ENCODE peak calls at places on chromosomes 13 and 19, in nine cellular contexts. One of them, this sample, is unnamed.

GRCh38 chr19:50750010-50750409 is 20.3 kb upstream of the GPR32 start:
- DNase-seq in left ventricle myocardium inferior: no peak
- DNase-seq in CD8-positive, alpha-beta memory T cell: no peak
- DNase-seq in adrenal gland: no peak
- DNase-seq in Peyer's patch: no peak
- DNase-seq in foreskin keratinocyte: no peak
- DNase-seq in IMR-90: no peak
- DNase-seq in esophagus muscularis mucosa: no peak
- DNase-seq in AG04450: no peak
- DNase-seq in this sample: no peak

GRCh38 chr13:113034451-113035208 is 65.6 kb downstream of the MCF2L start:
- DNase-seq in left ventricle myocardium inferior: no peak
- DNase-seq in CD8-positive, alpha-beta memory T cell: no peak
- DNase-seq in adrenal gland: peak
- DNase-seq in Peyer's patch: no peak
- DNase-seq in foreskin keratinocyte: no peak
- DNase-seq in IMR-90: peak
- DNase-seq in esophagus muscularis mucosa: no peak
- DNase-seq in AG04450: peak
- DNase-seq in this sample: peak

GRCh38 chr19:6087074-6087506 is 23.2 kb downstream of the RFX2 start:
- DNase-seq in left ventricle myocardium inferior: no peak
- DNase-seq in CD8-positive, alpha-beta memory T cell: no peak
- DNase-seq in adrenal gland: no peak
- DNase-seq in Peyer's patch: peak
- DNase-seq in foreskin keratinocyte: no peak
- DNase-seq in IMR-90: no peak
- DNase-seq in esophagus muscularis mucosa: no peak
- DNase-seq in AG04450: no peak
- DNase-seq in this sample: no peak

GRCh38 chr19:38852231-38853044 is 2.7 kb upstream of the HNRNPL start:
- DNase-seq in left ventricle myocardium inferior: peak
- DNase-seq in CD8-positive, alpha-beta memory T cell: peak
- DNase-seq in adrenal gland: peak
- DNase-seq in Peyer's patch: peak
- DNase-seq in foreskin keratinocyte: no peak
- DNase-seq in IMR-90: peak
- DNase-seq in esophagus muscularis mucosa: no peak
- DNase-seq in AG04450: no peak
- DNase-seq in this sample: peak

GRCh38 chr19:39265321-39265916 is 2.8 kb upstream of the IFNL2 start:
- DNase-seq in left ventricle myocardium inferior: no peak
- DNase-seq in CD8-positive, alpha-beta memory T cell: no peak
- DNase-seq in adrenal gland: no peak
- DNase-seq in Peyer's patch: no peak
- DNase-seq in foreskin keratinocyte: no peak
- DNase-seq in IMR-90: no peak
- DNase-seq in esophagus muscularis mucosa: no peak
- DNase-seq in AG04450: no peak
- DNase-seq in this sample: no peak

GRCh38 chr19:13832096-13832495 is 36.9 kb downstream of the ZSWIM4 start:
- DNase-seq in left ventricle myocardium inferior: no peak
- DNase-seq in CD8-positive, alpha-beta memory T cell: no peak
- DNase-seq in adrenal gland: no peak
- DNase-seq in Peyer's patch: no peak
- DNase-seq in foreskin keratinocyte: no peak
- DNase-seq in IMR-90: no peak
- DNase-seq in esophagus muscularis mucosa: no peak
- DNase-seq in AG04450: no peak
- DNase-seq in this sample: no peak

GRCh38 chr19:8151499-8152035 is 2.2 kb upstream of the FBN3 start:
- DNase-seq in left ventricle myocardium inferior: no peak
- DNase-seq in CD8-positive, alpha-beta memory T cell: no peak
- DNase-seq in adrenal gland: no peak
- DNase-seq in Peyer's patch: no peak
- DNase-seq in foreskin keratinocyte: no peak
- DNase-seq in IMR-90: no peak
- DNase-seq in esophagus muscularis mucosa: no peak
- DNase-seq in AG04450: no peak
- DNase-seq in this sample: no peak

GRCh38 chr13:60584976-60585375 is 188.0 kb downstream of the TDRD3 start:
- DNase-seq in left ventricle myocardium inferior: no peak
- DNase-seq in CD8-positive, alpha-beta memory T cell: no peak
- DNase-seq in adrenal gland: no peak
- DNase-seq in Peyer's patch: no peak
- DNase-seq in foreskin keratinocyte: no peak
- DNase-seq in IMR-90: no peak
- DNase-seq in esophagus muscularis mucosa: no peak
- DNase-seq in AG04450: no peak
- DNase-seq in this sample: no peak

GRCh38 chr19:34732548-34733255 is 1.3 kb upstream of the ZNF181 start:
- DNase-seq in left ventricle myocardium inferior: no peak
- DNase-seq in CD8-positive, alpha-beta memory T cell: no peak
- DNase-seq in adrenal gland: peak
- DNase-seq in Peyer's patch: no peak
- DNase-seq in foreskin keratinocyte: no peak
- DNase-seq in IMR-90: no peak
- DNase-seq in esophagus muscularis mucosa: no peak
- DNase-seq in AG04450: no peak
- DNase-seq in this sample: no peak

GRCh38 chr19:18014197-18014596 is 6.2 kb downstream of the ARRDC2 start:
- DNase-seq in left ventricle myocardium inferior: no peak
- DNase-seq in CD8-positive, alpha-beta memory T cell: peak
- DNase-seq in adrenal gland: no peak
- DNase-seq in Peyer's patch: no peak
- DNase-seq in foreskin keratinocyte: no peak
- DNase-seq in IMR-90: no peak
- DNase-seq in esophagus muscularis mucosa: no peak
- DNase-seq in AG04450: no peak
- DNase-seq in this sample: no peak

GRCh38 chr19:38735257-38735686 is 9.0 kb downstream of the CAPN12 start:
- DNase-seq in left ventricle myocardium inferior: no peak
- DNase-seq in CD8-positive, alpha-beta memory T cell: peak
- DNase-seq in adrenal gland: peak
- DNase-seq in Peyer's patch: no peak
- DNase-seq in foreskin keratinocyte: no peak
- DNase-seq in IMR-90: no peak
- DNase-seq in esophagus muscularis mucosa: no peak
- DNase-seq in AG04450: no peak
- DNase-seq in this sample: no peak

GRCh38 chr13:99193152-99193551 is 7.5 kb upstream of the UBAC2 start:
- DNase-seq in left ventricle myocardium inferior: no peak
- DNase-seq in CD8-positive, alpha-beta memory T cell: no peak
- DNase-seq in adrenal gland: no peak
- DNase-seq in Peyer's patch: no peak
- DNase-seq in foreskin keratinocyte: no peak
- DNase-seq in IMR-90: no peak
- DNase-seq in esophagus muscularis mucosa: no peak
- DNase-seq in AG04450: no peak
- DNase-seq in this sample: no peak

GRCh38 chr13:25291691-25292090 is 4.4 kb upstream of the MTMR6 start:
- DNase-seq in left ventricle myocardium inferior: no peak
- DNase-seq in CD8-positive, alpha-beta memory T cell: no peak
- DNase-seq in adrenal gland: no peak
- DNase-seq in Peyer's patch: no peak
- DNase-seq in foreskin keratinocyte: no peak
- DNase-seq in IMR-90: no peak
- DNase-seq in esophagus muscularis mucosa: no peak
- DNase-seq in AG04450: no peak
- DNase-seq in this sample: no peak
- H3K27ac ChIP-seq in left ventricle myocardium inferior: no peak
- H3K27ac ChIP-seq in CD8-positive, alpha-beta memory T cell: no peak
- H3K27ac ChIP-seq in adrenal gland: no peak
- H3K27ac ChIP-seq in Peyer's patch: no peak
- H3K27ac ChIP-seq in foreskin keratinocyte: no peak
- H3K27ac ChIP-seq in IMR-90: no peak
- H3K27ac ChIP-seq in esophagus muscularis mucosa: no peak
- H3K27ac ChIP-seq in AG04450: no peak
- H3K27ac ChIP-seq in this sample: no peak

GRCh38 chr19:10763828-10764339 is 46.0 kb downstream of the DNM2 start:
- DNase-seq in left ventricle myocardium inferior: no peak
- DNase-seq in CD8-positive, alpha-beta memory T cell: no peak
- DNase-seq in adrenal gland: no peak
- DNase-seq in Peyer's patch: peak
- DNase-seq in foreskin keratinocyte: no peak
- DNase-seq in IMR-90: no peak
- DNase-seq in esophagus muscularis mucosa: no peak
- DNase-seq in AG04450: no peak
- DNase-seq in this sample: no peak
- H3K27ac ChIP-seq in left ventricle myocardium inferior: peak
- H3K27ac ChIP-seq in CD8-positive, alpha-beta memory T cell: peak
- H3K27ac ChIP-seq in adrenal gland: no peak
- H3K27ac ChIP-seq in Peyer's patch: peak
- H3K27ac ChIP-seq in foreskin keratinocyte: no peak
- H3K27ac ChIP-seq in IMR-90: no peak
- H3K27ac ChIP-seq in esophagus muscularis mucosa: peak
- H3K27ac ChIP-seq in AG04450: no peak
- H3K27ac ChIP-seq in this sample: no peak

DNA sequence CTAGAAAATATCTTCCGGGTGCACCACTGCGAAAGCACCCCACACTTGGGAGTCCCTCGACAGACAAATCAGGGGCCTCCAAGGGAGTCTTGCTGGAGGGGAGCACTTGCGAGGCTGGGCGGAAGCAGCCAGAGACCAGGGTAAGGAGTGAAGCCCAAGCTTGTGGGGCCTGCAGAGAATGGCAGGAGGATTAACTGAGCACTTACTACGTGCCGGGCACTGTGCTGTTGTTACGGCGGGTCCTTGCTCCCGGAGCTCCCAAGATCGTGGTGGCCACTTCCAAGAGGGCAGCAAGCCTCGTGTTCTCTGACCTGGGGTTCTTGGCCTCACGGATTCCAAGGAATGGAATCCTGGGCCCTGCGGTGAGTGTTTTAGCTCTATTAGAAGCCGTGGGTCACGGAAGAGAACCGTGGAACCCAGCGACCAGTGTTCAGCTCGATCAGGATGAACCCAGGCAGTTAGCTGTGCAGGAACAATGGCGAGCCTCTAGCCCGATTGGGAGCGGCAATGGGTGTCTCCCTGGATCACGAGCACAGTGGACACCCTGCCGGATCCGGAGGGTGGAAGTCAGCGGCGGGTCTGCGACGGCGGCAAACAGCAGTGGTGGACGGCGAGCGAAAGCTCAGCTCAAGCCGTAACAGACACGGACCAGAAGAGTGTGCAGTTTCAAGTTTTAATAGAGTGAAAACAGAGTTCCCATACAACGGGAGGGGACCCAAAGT is 9.6 kb downstream of the TTYH1 start:
- DNase-seq in left ventricle myocardium inferior: no peak
- DNase-seq in CD8-positive, alpha-beta memory T cell: no peak
- DNase-seq in adrenal gland: no peak
- DNase-seq in Peyer's patch: no peak
- DNase-seq in foreskin keratinocyte: no peak
- DNase-seq in IMR-90: no peak
- DNase-seq in esophagus muscularis mucosa: no peak
- DNase-seq in AG04450: no peak
- DNase-seq in this sample: no peak
- H3K27ac ChIP-seq in left ventricle myocardium inferior: no peak
- H3K27ac ChIP-seq in CD8-positive, alpha-beta memory T cell: no peak
- H3K27ac ChIP-seq in adrenal gland: no peak
- H3K27ac ChIP-seq in Peyer's patch: no peak
- H3K27ac ChIP-seq in foreskin keratinocyte: no peak
- H3K27ac ChIP-seq in IMR-90: no peak
- H3K27ac ChIP-seq in esophagus muscularis mucosa: no peak
- H3K27ac ChIP-seq in AG04450: no peak
- H3K27ac ChIP-seq in this sample: no peak

GRCh38 chr13:42883142-42883541 is 101.8 kb downstream of the FAM216B start:
- DNase-seq in left ventricle myocardium inferior: no peak
- DNase-seq in CD8-positive, alpha-beta memory T cell: no peak
- DNase-seq in adrenal gland: no peak
- DNase-seq in Peyer's patch: no peak
- DNase-seq in foreskin keratinocyte: no peak
- DNase-seq in IMR-90: no peak
- DNase-seq in esophagus muscularis mucosa: no peak
- DNase-seq in AG04450: no peak
- DNase-seq in this sample: no peak
- H3K27ac ChIP-seq in left ventricle myocardium inferior: no peak
- H3K27ac ChIP-seq in CD8-positive, alpha-beta memory T cell: no peak
- H3K27ac ChIP-seq in adrenal gland: no peak
- H3K27ac ChIP-seq in Peyer's patch: no peak
- H3K27ac ChIP-seq in foreskin keratinocyte: no peak
- H3K27ac ChIP-seq in IMR-90: no peak
- H3K27ac ChIP-seq in esophagus muscularis mucosa: no peak
- H3K27ac ChIP-seq in AG04450: no peak
- H3K27ac ChIP-seq in this sample: no peak

GRCh38 chr13:109922518-109922917 is 136.1 kb upstream of the IRS2 start:
- DNase-seq in left ventricle myocardium inferior: no peak
- DNase-seq in CD8-positive, alpha-beta memory T cell: no peak
- DNase-seq in adrenal gland: no peak
- DNase-seq in Peyer's patch: no peak
- DNase-seq in foreskin keratinocyte: peak
- DNase-seq in IMR-90: peak
- DNase-seq in esophagus muscularis mucosa: no peak
- DNase-seq in AG04450: no peak
- DNase-seq in this sample: no peak

GRCh38 chr13:109919715-109920375 is 133.5 kb upstream of the IRS2 start:
- DNase-seq in left ventricle myocardium inferior: no peak
- DNase-seq in CD8-positive, alpha-beta memory T cell: no peak
- DNase-seq in adrenal gland: no peak
- DNase-seq in Peyer's patch: no peak
- DNase-seq in foreskin keratinocyte: no peak
- DNase-seq in IMR-90: peak
- DNase-seq in esophagus muscularis mucosa: no peak
- DNase-seq in AG04450: no peak
- DNase-seq in this sample: no peak

DNA sequence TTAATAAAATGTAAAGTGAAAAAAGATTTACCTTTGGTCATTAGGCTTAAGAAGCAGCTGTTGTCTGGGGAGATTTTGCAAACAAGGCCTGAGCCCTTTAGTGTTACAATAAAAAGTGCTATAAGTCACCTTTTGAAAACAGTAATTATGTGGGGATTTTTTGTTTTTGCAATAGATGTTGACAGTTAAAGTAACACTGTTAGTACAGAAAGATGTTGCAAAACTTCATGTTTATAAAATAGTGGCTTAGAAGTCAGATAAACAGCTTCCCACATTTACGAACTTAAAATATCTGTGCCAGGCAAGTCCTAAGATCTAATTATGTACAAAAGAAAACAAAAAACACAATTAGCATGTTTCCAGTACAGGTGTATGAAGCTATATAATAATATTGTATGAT is 138.0 kb upstream of the IRS2 start:
- DNase-seq in left ventricle myocardium inferior: no peak
- DNase-seq in CD8-positive, alpha-beta memory T cell: no peak
- DNase-seq in adrenal gland: no peak
- DNase-seq in Peyer's patch: no peak
- DNase-seq in foreskin keratinocyte: no peak
- DNase-seq in IMR-90: no peak
- DNase-seq in esophagus muscularis mucosa: no peak
- DNase-seq in AG04450: no peak
- DNase-seq in this sample: no peak
- H3K27ac ChIP-seq in left ventricle myocardium inferior: no peak
- H3K27ac ChIP-seq in CD8-positive, alpha-beta memory T cell: no peak
- H3K27ac ChIP-seq in adrenal gland: no peak
- H3K27ac ChIP-seq in Peyer's patch: no peak
- H3K27ac ChIP-seq in foreskin keratinocyte: no peak
- H3K27ac ChIP-seq in IMR-90: no peak
- H3K27ac ChIP-seq in esophagus muscularis mucosa: no peak
- H3K27ac ChIP-seq in AG04450: no peak
- H3K27ac ChIP-seq in this sample: no peak